ENCODE peak calls at places on chromosome 22, in nine cellular contexts. X is stomach, E is IMR-90, H is adrenal gland, M is spleen, J is body of pancreas, D is suprapubic skin, S is A549, N is breast epithelium. Y is an unnamed sample.

GRCh38 chr22:48618326-48618725 is 1209.3 kb downstream of the BRD1 start:
- DNase-seq in N (no peak), H (no peak), M (no peak), S (no peak), D (no peak), J (no peak), E (no peak), X (no peak), Y (no peak)

GRCh38 chr22:17974087-17974486 is 50.3 kb downstream of the MICAL3 start:
- DNase-seq in S (no peak), D (no peak), M (peak), J (no peak), H (no peak), E (no peak), N (no peak), X (no peak), Y (no peak)

GRCh38 chr22:47357493-47357892 is 595.0 kb downstream of the TBC1D22A start:
- DNase-seq in E (no peak), X (no peak), N (no peak), D (peak), M (peak), H (no peak), J (no peak), S (no peak), Y (no peak)

GRCh38 chr22:24402460-24403192 is 24.8 kb upstream of the ADORA2A start:
- DNase-seq in E (peak), H (peak), J (peak), X (peak), D (no peak), S (peak), M (no peak), N (peak), Y (peak)

GRCh38 chr22:44442856-44443595 is 55.0 kb downstream of the RTL6 start:
- DNase-seq in J (no peak), X (no peak), D (no peak), H (no peak), S (no peak), E (no peak), M (peak), N (no peak), Y (no peak)

GRCh38 chr22:50267591-50268390 is 2.4 kb downstream of the MAPK11 start:
- DNase-seq in D (no peak), E (peak), M (no peak), X (peak), N (peak), H (peak), S (no peak), J (peak), Y (peak)

GRCh38 chr22:33842421-33843094 is 77.7 kb downstream of the LARGE1 start:
- DNase-seq in M (no peak), H (no peak), X (no peak), E (no peak), S (no peak), D (no peak), N (no peak), J (no peak), Y (no peak)

GRCh38 chr22:37295946-37296345 is 13.6 kb downstream of the CYTH4 start:
- DNase-seq in H (no peak), E (no peak), M (no peak), X (no peak), S (no peak), D (no peak), N (no peak), J (no peak), Y (no peak)

DNA sequence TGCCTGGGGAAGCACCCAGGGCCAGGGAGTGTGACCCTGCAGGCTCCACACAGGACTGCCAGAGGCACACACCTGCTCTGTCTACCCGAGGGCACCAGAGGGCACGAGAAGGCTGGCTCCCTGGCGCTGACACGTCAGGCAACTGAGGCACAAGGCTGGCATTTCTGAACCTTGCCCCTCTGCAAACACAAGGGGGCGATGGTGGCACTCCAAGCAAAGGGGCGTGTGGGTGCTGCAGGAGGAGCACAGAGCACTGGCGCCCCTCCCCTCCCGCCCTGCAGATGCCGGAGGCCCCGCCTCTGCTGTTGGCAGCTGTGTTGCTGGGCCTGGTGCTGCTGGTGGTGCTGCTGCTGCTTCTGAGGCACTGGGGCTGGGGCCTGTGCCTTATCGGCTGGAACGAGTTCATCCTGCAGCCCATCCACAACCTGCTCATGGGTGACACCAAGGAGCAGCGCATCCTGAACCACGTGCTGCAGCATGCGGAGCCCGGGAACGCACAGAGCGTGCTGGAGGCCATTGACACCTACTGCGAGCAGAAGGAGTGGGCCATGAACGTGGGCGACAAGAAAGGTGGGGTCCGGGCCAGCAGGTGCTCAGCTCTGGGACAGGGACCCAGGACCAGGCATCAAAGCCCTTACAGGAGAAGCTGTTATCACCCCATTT is 20.8 kb upstream of the TXNRD2 start:
- DNase-seq in E (peak), S (peak), H (peak), J (peak), D (no peak), N (peak), M (peak), X (peak), Y (peak)
- TF ChIP-seq CTCF in E (peak), S (peak), H (peak), J (peak), D (peak), N (no peak), M (peak), X (no peak), Y (no peak)

GRCh38 chr22:42939451-42939881 is 75.5 kb downstream of the PACSIN2 start:
- DNase-seq in X (no peak), D (no peak), S (no peak), E (no peak), H (no peak), J (no peak), N (no peak), M (no peak), Y (no peak)
- H3K4me3 ChIP-seq in X (no peak), D (no peak), S (peak), E (no peak), H (no peak), J (no peak), N (no peak), M (no peak), Y (no peak)

DNA sequence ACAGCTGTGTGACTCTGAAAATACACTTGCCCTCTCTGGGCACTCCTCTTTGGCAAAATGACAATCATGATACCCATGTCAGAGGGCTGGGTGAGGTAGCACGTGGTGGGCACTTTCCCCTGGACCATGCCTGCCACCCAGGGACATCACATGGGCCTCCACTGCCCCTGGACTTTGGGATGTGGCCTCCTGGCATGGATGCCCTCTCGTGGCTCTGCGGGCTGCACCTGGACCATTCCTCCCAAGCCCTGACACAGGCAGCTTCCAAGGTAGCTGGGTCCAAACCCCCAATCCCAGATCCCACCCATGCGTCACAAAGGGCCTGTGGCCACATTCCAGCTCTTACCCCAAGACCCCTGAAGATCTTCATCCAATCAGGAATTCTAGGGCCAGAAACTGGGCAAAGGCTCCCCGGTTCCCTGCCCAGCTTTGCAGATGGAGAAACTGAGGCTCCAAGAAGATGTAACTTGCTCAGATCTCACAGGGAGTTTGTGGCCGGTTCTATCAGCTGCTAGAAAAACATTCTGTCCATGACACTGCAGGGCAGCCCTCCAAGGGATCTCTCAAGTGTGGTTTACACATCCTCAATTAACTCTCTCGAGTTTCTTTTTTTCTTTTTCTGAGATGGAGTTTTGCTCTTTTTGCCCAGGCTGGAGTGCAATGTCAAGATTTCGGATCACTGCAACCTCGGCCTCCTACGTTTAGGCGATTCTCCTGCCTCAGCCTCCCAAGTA is 35.4 kb upstream of the CYB5R3 start:
- DNase-seq in J (no peak), N (no peak), H (no peak), E (no peak), D (no peak), S (no peak), M (no peak), X (no peak), Y (peak)
- TF ChIP-seq POLR2A in J (no peak), N (no peak), H (no peak), E (no peak), D (no peak), S (no peak), M (no peak), X (no peak), Y (no peak)

GRCh38 chr22:30047364-30047738 is 32.9 kb upstream of the HORMAD2 start:
- DNase-seq in X (no peak), H (no peak), J (no peak), M (no peak), N (no peak), D (no peak), S (no peak), E (peak), Y (no peak)
- TF ChIP-seq CTCF in X (no peak), H (no peak), J (no peak), M (no peak), N (no peak), D (no peak), S (no peak), E (no peak), Y (no peak)

GRCh38 chr22:31342389-31343125 is 3.6 kb downstream of the PATZ1 start:
- DNase-seq in H (no peak), D (no peak), S (no peak), E (no peak), N (no peak), J (no peak), X (no peak), M (no peak), Y (no peak)
- H3K4me3 ChIP-seq in H (no peak), D (peak), S (no peak), E (no peak), N (peak), J (no peak), X (peak), M (no peak), Y (no peak)

GRCh38 chr22:46354993-46355305 is 19.4 kb downstream of the TRMU start:
- DNase-seq in J (no peak), E (no peak), M (no peak), X (no peak), S (no peak), H (no peak), N (no peak), D (no peak), Y (no peak)

GRCh38 chr22:46352691-46353386 is 17.3 kb downstream of the TRMU start:
- DNase-seq in J (peak), E (peak), X (peak), N (peak), D (no peak), S (peak), M (peak), H (peak), Y (no peak)

GRCh38 chr22:46354176-46354992 is 18.9 kb downstream of the TRMU start:
- DNase-seq in H (no peak), X (no peak), E (no peak), D (no peak), S (no peak), M (no peak), N (no peak), J (no peak), Y (no peak)

GRCh38 chr22:46352276-46352675 is 16.8 kb downstream of the TRMU start:
- DNase-seq in M (no peak), X (no peak), E (no peak), N (no peak), J (no peak), S (no peak), D (no peak), H (no peak), Y (no peak)

GRCh38 chr22:46353483-46354105 is 18.1 kb downstream of the TRMU start:
- DNase-seq in X (peak), N (no peak), M (no peak), E (no peak), H (peak), D (no peak), S (no peak), J (no peak), Y (no peak)
- TF ChIP-seq POLR2A in X (no peak), N (no peak), M (no peak), E (no peak), H (no peak), D (no peak), S (no peak), J (no peak), Y (no peak)

DNA sequence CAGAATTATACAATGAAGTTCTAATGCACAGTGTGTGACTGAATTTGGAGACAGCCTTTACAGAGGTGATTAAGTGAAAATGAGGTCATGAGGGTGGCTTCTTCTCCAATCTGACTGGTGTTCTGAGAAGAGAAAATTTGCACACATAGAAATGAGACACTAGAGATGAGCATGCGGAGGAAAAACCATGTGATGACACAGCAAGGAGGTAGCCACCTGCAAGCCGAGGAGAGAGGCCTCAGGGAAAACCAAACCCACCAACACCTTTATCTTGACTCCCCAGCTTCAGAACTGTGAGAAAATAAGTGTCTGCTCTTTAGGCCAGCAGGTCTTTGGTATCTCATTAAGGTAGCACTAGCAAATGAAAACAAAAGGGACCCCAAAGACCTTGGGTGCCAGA is 93.2 kb downstream of the GGTLC2 start:
- DNase-seq in N (no peak), E (no peak), J (no peak), D (no peak), X (no peak), S (no peak), H (no peak), M (no peak), Y (no peak)
- TF ChIP-seq CTCF in N (no peak), E (no peak), J (no peak), D (no peak), X (no peak), S (no peak), H (no peak), M (no peak), Y (no peak)

GRCh38 chr22:30694638-30695350 is at the start of gene OSBP2:
- DNase-seq in D (no peak), E (no peak), S (no peak), M (peak), J (peak), X (peak), N (no peak), H (peak), Y (peak)
- H3K4me3 ChIP-seq in D (peak), E (peak), S (peak), M (peak), J (peak), X (peak), N (peak), H (peak), Y (peak)

GRCh38 chr22:42562282-42562681 is 8.5 kb downstream of the SERHL2 start:
- DNase-seq in H (no peak), M (no peak), D (no peak), J (no peak), E (no peak), N (no peak), X (no peak), S (no peak), Y (no peak)
- TF ChIP-seq POLR2A in H (no peak), M (no peak), D (no peak), J (no peak), E (no peak), N (no peak), X (no peak), S (no peak), Y (no peak)

DNA sequence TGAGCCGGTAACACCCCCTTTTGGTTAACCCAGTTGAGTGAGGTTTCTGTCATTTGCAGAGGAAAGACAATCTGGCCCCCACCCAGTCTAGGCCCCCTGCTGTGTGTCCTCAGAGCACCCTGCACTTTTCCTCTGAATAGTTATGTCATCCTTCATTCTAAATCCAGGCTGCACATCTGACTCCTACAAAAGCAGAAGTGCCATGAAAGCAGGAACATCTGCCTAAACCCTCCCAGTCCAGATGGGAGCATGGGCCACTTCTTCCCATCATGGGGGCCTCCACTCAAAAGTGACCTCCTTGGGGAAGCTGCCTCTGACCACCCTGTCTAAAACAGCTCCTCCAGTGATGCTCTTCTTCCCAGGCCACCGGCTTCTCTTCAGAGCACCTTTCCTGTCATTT is 53.7 kb upstream of the HMGXB4 start:
- DNase-seq in J (no peak), X (no peak), H (no peak), S (no peak), N (no peak), E (no peak), M (no peak), D (no peak), Y (no peak)
- TF ChIP-seq CTCF in J (no peak), X (no peak), H (no peak), S (no peak), N (no peak), E (no peak), M (no peak), D (no peak), Y (no peak)